ENCODE peak calls at places on chromosomes 6 and 20, in seven cellular contexts. One of them, this sample, is unnamed.

GRCh38 chr6:25499851-25500250 is 152.2 kb upstream of the SCGN start:
- DNase-seq in HCT116: no peak
- DNase-seq in GM23248: peak
- DNase-seq in H9: no peak
- DNase-seq in mesendoderm: peak
- DNase-seq in MM.1S: no peak
- DNase-seq in H1: no peak
- DNase-seq in this sample: no peak

GRCh38 chr6:57089265-57089664 is 723 bp upstream of the ZNF451 start:
- DNase-seq in HCT116: no peak
- DNase-seq in GM23248: no peak
- DNase-seq in H9: no peak
- DNase-seq in mesendoderm: no peak
- DNase-seq in MM.1S: no peak
- DNase-seq in H1: no peak
- DNase-seq in this sample: no peak

GRCh38 chr6:143397229-143398222 is 53.0 kb downstream of the ADAT2 start:
- DNase-seq in HCT116: peak
- DNase-seq in GM23248: peak
- DNase-seq in H9: peak
- DNase-seq in mesendoderm: peak
- DNase-seq in MM.1S: no peak
- DNase-seq in H1: peak
- DNase-seq in this sample: peak

GRCh38 chr20:44115762-44116644 is 71.0 kb downstream of the JPH2 start:
- DNase-seq in HCT116: no peak
- DNase-seq in GM23248: no peak
- DNase-seq in H9: no peak
- DNase-seq in mesendoderm: no peak
- DNase-seq in MM.1S: no peak
- DNase-seq in H1: no peak
- DNase-seq in this sample: no peak

GRCh38 chr6:168294901-168295300 is 24.7 kb downstream of the DACT2 start:
- DNase-seq in HCT116: no peak
- DNase-seq in GM23248: no peak
- DNase-seq in H9: no peak
- DNase-seq in mesendoderm: no peak
- DNase-seq in MM.1S: no peak
- DNase-seq in H1: no peak
- DNase-seq in this sample: no peak

GRCh38 chr20:51733070-51733469 is 35.1 kb downstream of the ATP9A start:
- DNase-seq in HCT116: no peak
- DNase-seq in GM23248: no peak
- DNase-seq in H9: no peak
- DNase-seq in mesendoderm: no peak
- DNase-seq in MM.1S: no peak
- DNase-seq in H1: no peak
- DNase-seq in this sample: no peak

GRCh38 chr6:52994031-52994788 is 874 bp downstream of the GSTA4 start:
- DNase-seq in HCT116: no peak
- DNase-seq in GM23248: peak
- DNase-seq in H9: no peak
- DNase-seq in mesendoderm: peak
- DNase-seq in MM.1S: no peak
- DNase-seq in H1: no peak
- DNase-seq in this sample: peak

GRCh38 chr6:134063966-134064445 is 11.6 kb upstream of the SLC2A12 start:
- DNase-seq in HCT116: peak
- DNase-seq in GM23248: peak
- DNase-seq in H9: peak
- DNase-seq in mesendoderm: peak
- DNase-seq in MM.1S: peak
- DNase-seq in H1: no peak
- DNase-seq in this sample: peak

GRCh38 chr20:56003966-56004365 is 1.4 kb downstream of the CBLN4 start:
- DNase-seq in HCT116: no peak
- DNase-seq in GM23248: peak
- DNase-seq in H9: peak
- DNase-seq in mesendoderm: peak
- DNase-seq in MM.1S: no peak
- DNase-seq in H1: no peak
- DNase-seq in this sample: peak

GRCh38 chr6:41690541-41691330 is 44.7 kb downstream of the TFEB start:
- DNase-seq in HCT116: no peak
- DNase-seq in GM23248: no peak
- DNase-seq in H9: no peak
- DNase-seq in mesendoderm: no peak
- DNase-seq in MM.1S: no peak
- DNase-seq in H1: no peak
- DNase-seq in this sample: no peak

GRCh38 chr20:17641993-17642392 is 40.0 kb downstream of the RRBP1 start:
- DNase-seq in HCT116: no peak
- DNase-seq in GM23248: no peak
- DNase-seq in H9: no peak
- DNase-seq in mesendoderm: no peak
- DNase-seq in MM.1S: no peak
- DNase-seq in H1: no peak
- DNase-seq in this sample: no peak

GRCh38 chr6:110689275-110689935 is 125.9 kb downstream of the CDK19 start:
- DNase-seq in HCT116: no peak
- DNase-seq in GM23248: no peak
- DNase-seq in H9: peak
- DNase-seq in mesendoderm: peak
- DNase-seq in MM.1S: no peak
- DNase-seq in H1: no peak
- DNase-seq in this sample: no peak

GRCh38 chr20:44572551-44573500 is 9.6 kb upstream of the PKIG start:
- DNase-seq in HCT116: no peak
- DNase-seq in GM23248: peak
- DNase-seq in H9: no peak
- DNase-seq in mesendoderm: no peak
- DNase-seq in MM.1S: no peak
- DNase-seq in H1: no peak
- DNase-seq in this sample: peak

GRCh38 chr6:14922306-14922705 is 323.6 kb upstream of the JARID2 start:
- DNase-seq in HCT116: no peak
- DNase-seq in GM23248: peak
- DNase-seq in H9: peak
- DNase-seq in mesendoderm: peak
- DNase-seq in MM.1S: no peak
- DNase-seq in H1: no peak
- DNase-seq in this sample: peak

GRCh38 chr6:49453221-49453620 is 9.8 kb downstream of the MMUT start:
- DNase-seq in HCT116: no peak
- DNase-seq in GM23248: peak
- DNase-seq in H9: no peak
- DNase-seq in mesendoderm: peak
- DNase-seq in MM.1S: peak
- DNase-seq in H1: no peak
- DNase-seq in this sample: no peak

GRCh38 chr6:105949939-105950582 is 136.1 kb upstream of the PRDM1 start:
- DNase-seq in HCT116: no peak
- DNase-seq in GM23248: no peak
- DNase-seq in H9: peak
- DNase-seq in mesendoderm: peak
- DNase-seq in MM.1S: no peak
- DNase-seq in H1: no peak
- DNase-seq in this sample: no peak

GRCh38 chr6:40962241-40962640 is 76.8 kb downstream of the UNC5CL start:
- DNase-seq in HCT116: peak
- DNase-seq in GM23248: peak
- DNase-seq in H9: no peak
- DNase-seq in mesendoderm: peak
- DNase-seq in MM.1S: peak
- DNase-seq in H1: no peak
- DNase-seq in this sample: peak

GRCh38 chr20:50868509-50869495 is 62.4 kb downstream of the ADNP start:
- DNase-seq in HCT116: no peak
- DNase-seq in GM23248: no peak
- DNase-seq in H9: no peak
- DNase-seq in mesendoderm: no peak
- DNase-seq in MM.1S: no peak
- DNase-seq in H1: no peak
- DNase-seq in this sample: peak

DNA sequence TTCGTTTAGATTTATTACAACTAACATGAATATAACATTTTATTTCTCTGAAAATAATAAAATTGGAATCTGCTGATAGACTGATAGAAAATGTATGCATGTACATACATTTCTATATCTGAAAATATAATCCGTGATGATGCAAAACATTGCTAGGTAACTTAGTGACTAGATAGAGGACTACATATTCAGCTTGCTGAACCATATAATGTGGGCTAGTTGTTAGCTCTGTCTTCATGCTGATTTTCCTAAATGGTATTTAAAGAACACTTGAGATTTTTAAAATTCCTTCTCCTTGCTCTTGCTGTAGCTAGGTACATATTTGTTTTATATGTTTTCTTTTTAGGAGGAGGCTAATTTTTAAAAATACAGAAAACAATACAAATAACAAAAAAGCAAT is 38.4 kb upstream of the TAGAP start:
- DNase-seq in HCT116: no peak
- DNase-seq in GM23248: no peak
- DNase-seq in H9: no peak
- DNase-seq in mesendoderm: no peak
- DNase-seq in MM.1S: no peak
- DNase-seq in H1: no peak
- DNase-seq in this sample: peak
- H3K4me2 ChIP-seq in HCT116: no peak
- H3K4me2 ChIP-seq in GM23248: no peak
- H3K4me2 ChIP-seq in H9: no peak
- H3K4me2 ChIP-seq in mesendoderm: no peak
- H3K4me2 ChIP-seq in MM.1S: no peak
- H3K4me2 ChIP-seq in H1: no peak
- H3K4me2 ChIP-seq in this sample: no peak

DNA sequence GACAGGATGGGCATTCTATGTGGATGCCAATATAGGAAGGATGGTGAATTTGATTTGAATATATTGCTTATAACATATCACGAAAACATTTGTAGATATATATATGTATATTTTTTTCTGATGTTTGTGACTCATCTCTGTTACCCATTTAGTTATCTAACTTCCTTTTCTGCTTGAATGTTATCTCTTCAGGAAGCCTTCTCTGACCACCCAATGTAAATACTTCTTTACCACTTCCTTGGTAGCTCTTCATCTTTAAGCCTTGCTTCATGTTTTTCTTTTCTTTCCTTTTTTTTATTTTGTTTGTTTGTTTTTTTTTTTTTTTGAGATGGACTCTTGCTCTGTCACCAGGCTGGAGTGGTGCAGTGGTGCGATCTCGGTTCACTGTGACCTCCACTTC is 260.5 kb upstream of the EPHA7 start:
- DNase-seq in HCT116: no peak
- DNase-seq in GM23248: no peak
- DNase-seq in H9: no peak
- DNase-seq in mesendoderm: no peak
- DNase-seq in MM.1S: no peak
- DNase-seq in H1: no peak
- DNase-seq in this sample: no peak
- H3K4me2 ChIP-seq in HCT116: no peak
- H3K4me2 ChIP-seq in GM23248: no peak
- H3K4me2 ChIP-seq in H9: no peak
- H3K4me2 ChIP-seq in mesendoderm: no peak
- H3K4me2 ChIP-seq in MM.1S: no peak
- H3K4me2 ChIP-seq in H1: no peak
- H3K4me2 ChIP-seq in this sample: no peak

GRCh38 chr20:46962452-46963195 is 68.0 kb downstream of the EYA2 start:
- DNase-seq in HCT116: no peak
- DNase-seq in GM23248: peak
- DNase-seq in H9: no peak
- DNase-seq in mesendoderm: no peak
- DNase-seq in MM.1S: no peak
- DNase-seq in H1: no peak
- DNase-seq in this sample: no peak

GRCh38 chr20:46959821-46960220 is 65.2 kb downstream of the EYA2 start:
- DNase-seq in HCT116: no peak
- DNase-seq in GM23248: no peak
- DNase-seq in H9: no peak
- DNase-seq in mesendoderm: no peak
- DNase-seq in MM.1S: no peak
- DNase-seq in H1: no peak
- DNase-seq in this sample: no peak

GRCh38 chr20:46960536-46960935 is 65.9 kb downstream of the EYA2 start:
- DNase-seq in HCT116: no peak
- DNase-seq in GM23248: no peak
- DNase-seq in H9: no peak
- DNase-seq in mesendoderm: no peak
- DNase-seq in MM.1S: no peak
- DNase-seq in H1: no peak
- DNase-seq in this sample: no peak

GRCh38 chr20:46955601-46956556 is 61.2 kb downstream of the EYA2 start:
- DNase-seq in HCT116: no peak
- DNase-seq in GM23248: peak
- DNase-seq in H9: no peak
- DNase-seq in mesendoderm: no peak
- DNase-seq in MM.1S: no peak
- DNase-seq in H1: no peak
- DNase-seq in this sample: peak

DNA sequence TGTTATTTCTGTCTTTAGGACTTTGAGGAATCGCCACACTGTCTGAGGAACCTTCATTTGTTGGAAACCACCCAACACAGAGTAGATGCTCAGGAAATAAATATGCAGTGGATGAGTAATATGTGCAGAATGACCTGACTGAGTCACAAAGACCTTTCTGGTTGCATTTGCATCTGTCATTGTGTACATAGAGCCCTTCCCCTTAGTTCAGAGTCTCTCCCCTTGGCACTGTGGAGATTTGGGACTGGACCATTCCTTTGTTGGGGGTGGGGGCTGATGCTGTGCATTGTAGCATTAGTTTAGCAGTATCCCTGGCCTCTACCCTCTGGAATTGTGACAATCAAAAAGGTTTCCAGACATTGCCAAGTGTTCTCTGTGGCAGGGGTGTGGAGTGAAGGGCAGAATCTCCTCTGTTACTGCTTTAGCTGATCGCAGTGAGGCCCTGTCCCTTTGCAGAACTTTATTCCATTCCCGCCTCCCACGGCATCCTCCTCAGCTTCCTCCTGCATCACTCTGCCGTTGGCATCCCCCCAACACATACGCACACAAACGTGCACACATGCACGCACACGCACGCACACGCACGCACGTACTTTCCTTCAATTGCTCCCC is 64.5 kb downstream of the EYA2 start:
- DNase-seq in HCT116: peak
- DNase-seq in GM23248: peak
- DNase-seq in H9: no peak
- DNase-seq in mesendoderm: no peak
- DNase-seq in MM.1S: no peak
- DNase-seq in H1: no peak
- DNase-seq in this sample: peak
- H3K4me2 ChIP-seq in HCT116: peak
- H3K4me2 ChIP-seq in GM23248: no peak
- H3K4me2 ChIP-seq in H9: no peak
- H3K4me2 ChIP-seq in mesendoderm: no peak
- H3K4me2 ChIP-seq in MM.1S: no peak
- H3K4me2 ChIP-seq in H1: no peak
- H3K4me2 ChIP-seq in this sample: peak

DNA sequence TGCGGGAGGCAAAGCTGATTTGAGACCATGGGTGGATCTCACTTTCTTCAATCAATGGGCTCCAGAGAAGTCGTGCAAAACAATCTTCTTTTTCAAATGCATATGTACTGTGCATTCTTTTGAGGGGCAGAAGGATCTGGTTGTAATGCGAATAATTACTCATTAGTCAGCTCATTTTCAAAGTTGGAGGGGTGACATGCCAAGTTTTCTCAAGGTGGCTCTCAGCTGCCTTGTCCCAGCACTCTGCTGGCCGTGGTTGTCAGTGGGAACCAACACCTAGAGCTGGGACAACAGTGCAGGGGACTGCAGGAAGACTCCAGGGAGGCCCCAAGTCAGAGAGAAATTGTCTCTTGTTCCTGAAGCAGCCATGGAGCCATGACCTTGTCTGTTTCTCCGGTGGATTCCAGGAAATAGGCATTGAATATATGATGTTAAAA is 25.3 kb downstream of the MYT1 start:
- DNase-seq in HCT116: no peak
- DNase-seq in GM23248: no peak
- DNase-seq in H9: no peak
- DNase-seq in mesendoderm: peak
- DNase-seq in MM.1S: no peak
- DNase-seq in H1: no peak
- DNase-seq in this sample: no peak
- H3K4me2 ChIP-seq in HCT116: no peak
- H3K4me2 ChIP-seq in GM23248: no peak
- H3K4me2 ChIP-seq in H9: peak
- H3K4me2 ChIP-seq in mesendoderm: no peak
- H3K4me2 ChIP-seq in MM.1S: no peak
- H3K4me2 ChIP-seq in H1: peak
- H3K4me2 ChIP-seq in this sample: no peak